ENCODE peak calls at places on chromosomes 4 and X, in ten cellular contexts. E is H54, J is COLO829, U is T-helper 1 cell, G is heart left ventricle, L is glomerular endothelial cell, N is ELR, R is fibroblast of lung, K is mesendoderm, O is stomach. F is an unnamed sample.

GRCh38 chr4:60724623-60725022 is 475.5 kb upstream of the ADGRL3 start:
- DNase-seq in E (peak), J (peak), U (no peak), G (no peak), L (no peak), N (peak), R (peak), K (peak), O (no peak), F (no peak)

GRCh38 chr4:10619855-10620254 is 64.7 kb downstream of the CLNK start:
- DNase-seq in E (no peak), J (no peak), U (no peak), G (no peak), L (no peak), N (no peak), R (no peak), K (peak), O (no peak), F (no peak)

GRCh38 chr4:83535945-83536648 is at the start of gene GPAT3:
- DNase-seq in E (peak), J (no peak), U (peak), G (peak), L (no peak), N (peak), R (no peak), K (peak), O (peak), F (peak)

GRCh38 chr4:10066206-10066605 is 44.9 kb upstream of the SLC2A9 start:
- DNase-seq in E (no peak), J (no peak), U (no peak), G (no peak), L (no peak), N (no peak), R (no peak), K (no peak), O (no peak), F (no peak)

GRCh38 chr4:10611673-10612072 is 72.9 kb downstream of the CLNK start:
- DNase-seq in E (peak), J (peak), U (no peak), G (no peak), L (peak), N (peak), R (peak), K (peak), O (no peak), F (no peak)

GRCh38 chrX:71081348-71082148 is 13.4 kb upstream of the SNX12 start:
- DNase-seq in E (no peak), J (no peak), U (no peak), G (no peak), L (no peak), N (peak), R (peak), K (no peak), O (no peak), F (no peak)

GRCh38 chr4:82797591-82798081 is 960 bp downstream of the SCD5 start:
- DNase-seq in E (no peak), J (no peak), U (no peak), G (no peak), L (no peak), N (peak), R (peak), K (peak), O (no peak), F (no peak)

GRCh38 chr4:52273885-52274284 is 222.8 kb downstream of the SPATA18 start:
- DNase-seq in E (no peak), J (no peak), U (no peak), G (no peak), L (no peak), N (no peak), R (no peak), K (no peak), O (no peak), F (no peak)

GRCh38 chrX:123797543-123798447 is 62.1 kb upstream of the XIAP start:
- DNase-seq in E (no peak), J (no peak), U (no peak), G (no peak), L (no peak), N (peak), R (peak), K (no peak), O (no peak), F (no peak)

GRCh38 chrX:134172588-134173259 is 64.3 kb upstream of the CCDC160 start:
- DNase-seq in E (no peak), J (no peak), U (no peak), G (peak), L (no peak), N (no peak), R (no peak), K (peak), O (peak), F (no peak)

F was measured in stimulated activated CD4-positive, alpha-beta T cell treated with anti-CD3 and anti-CD28 coated beads, Interleukin-12 subunit alpha, Interleukin-12 subunit beta, amount 100 ng/mL, for 48 hours.